ENCODE peak calls at places on chromosome 4, in six cellular contexts. T, Z, I, P, D and Y are unnamed samples.

GRCh38 chr4:177315767-177316490 is 6.3 kb downstream of the NEIL3 start:
- DNase-seq in T (no peak), Z (no peak), I (no peak), P (no peak), D (no peak), Y (no peak)

GRCh38 chr4:59091376-59092142 is 1981.4 kb upstream of the IGFBP7 start:
- DNase-seq in T (peak; percentile 45), Z (no peak), I (no peak), P (peak; percentile 45), D (peak; percentile 48), Y (no peak)

GRCh38 chr4:156685308-156685707 is 286.3 kb downstream of the PDGFC start:
- DNase-seq in T (no peak), Z (no peak), I (no peak), P (no peak), D (no peak), Y (peak; percentile 11)

GRCh38 chr4:89640620-89641366 is 196.2 kb downstream of the SNCA start:
- DNase-seq in T (peak; percentile 95), Z (peak; percentile 79), I (peak; percentile 49), P (peak; percentile 80), D (peak; percentile 95), Y (peak; percentile 74)

GRCh38 chr4:6658204-6658585 is 17.7 kb downstream of the MRFAP1 start:
- DNase-seq in T (no peak), Z (no peak), I (no peak), P (no peak), D (no peak), Y (no peak)

GRCh38 chr4:158858410-158859189 is 89.8 kb downstream of the FNIP2 start:
- DNase-seq in T (no peak), Z (no peak), I (peak; percentile 71), P (no peak), D (no peak), Y (peak; percentile 57)

GRCh38 chr4:17309567-17310268 is 202.2 kb downstream of the QDPR start:
- DNase-seq in T (no peak), Z (no peak), I (peak; percentile 37), P (no peak), D (no peak), Y (no peak)

GRCh38 chr4:176492648-176493302 is 173.0 kb downstream of the SPCS3 start:
- DNase-seq in T (no peak), Z (no peak), I (peak; percentile 34), P (no peak), D (no peak), Y (peak; percentile 52)

GRCh38 chr4:78331186-78331585 is 220.4 kb upstream of the ANXA3 start:
- DNase-seq in T (peak; percentile 49), Z (no peak), I (no peak), P (no peak), D (no peak), Y (no peak)

GRCh38 chr4:168960716-168961115 is 49.3 kb downstream of the CBR4 start:
- DNase-seq in T (no peak), Z (no peak), I (no peak), P (no peak), D (no peak), Y (no peak)

GRCh38 chr4:98485816-98486355 is 172.5 kb downstream of the TSPAN5 start:
- DNase-seq in T (no peak), Z (no peak), I (no peak), P (no peak), D (no peak), Y (no peak)

GRCh38 chr4:1367936-1368289 is 20.9 kb downstream of the UVSSA start:
- DNase-seq in T (no peak), Z (no peak), I (no peak), P (no peak), D (no peak), Y (no peak)

GRCh38 chr4:123299212-123299651 is 97.4 kb upstream of the SPRY1 start:
- DNase-seq in T (no peak), Z (no peak), I (peak; percentile 84), P (no peak), D (no peak), Y (peak; percentile 66)

GRCh38 chr4:118823471-118823870 is 12.5 kb downstream of the SEC24D start:
- DNase-seq in T (no peak), Z (no peak), I (no peak), P (no peak), D (no peak), Y (no peak)

GRCh38 chr4:98568896-98569663 is 89.3 kb downstream of the TSPAN5 start:
- DNase-seq in T (no peak), Z (no peak), I (no peak), P (no peak), D (no peak), Y (no peak)

GRCh38 chr4:156248921-156249320 is 295.3 kb upstream of the CTSO start:
- DNase-seq in T (no peak), Z (no peak), I (no peak), P (no peak), D (no peak), Y (no peak)

GRCh38 chr4:33381806-33382205 is 2661.6 kb downstream of the PCDH7 start:
- DNase-seq in T (no peak), Z (no peak), I (no peak), P (no peak), D (no peak), Y (no peak)

GRCh38 chr4:77308843-77309242 is 151.8 kb downstream of the CCNG2 start:
- DNase-seq in T (peak; percentile 76), Z (peak; percentile 9), I (peak; percentile 35), P (no peak), D (no peak), Y (peak; percentile 35)

GRCh38 chr4:25133132-25133531 is 27.1 kb downstream of the SEPSECS start:
- DNase-seq in T (no peak), Z (no peak), I (no peak), P (no peak), D (no peak), Y (no peak)

GRCh38 chr4:152454398-152455011 is 81.4 kb downstream of the FBXW7 start:
- DNase-seq in T (no peak), Z (no peak), I (peak; percentile 46), P (no peak), D (no peak), Y (peak; percentile 49)

GRCh38 chr4:14259926-14260325 is 632.4 kb upstream of the BOD1L1 start:
- DNase-seq in T (no peak), Z (no peak), I (no peak), P (no peak), D (no peak), Y (no peak)

GRCh38 chr4:168019019-168019651 is 73.2 kb upstream of the ANXA10 start:
- DNase-seq in T (no peak), Z (no peak), I (peak; percentile 61), P (no peak), D (no peak), Y (no peak)

GRCh38 chr4:6844986-6845385 is 62.5 kb downstream of the KIAA0232 start:
- DNase-seq in T (peak; percentile 56), Z (no peak), I (no peak), P (no peak), D (no peak), Y (no peak)

GRCh38 chr4:20192754-20193521 is 58.8 kb upstream of the SLIT2 start:
- DNase-seq in T (no peak), Z (no peak), I (peak; percentile 59), P (no peak), D (no peak), Y (no peak)

GRCh38 chr4:159564615-159565014 is 461.7 kb downstream of the RAPGEF2 start:
- DNase-seq in T (no peak), Z (no peak), I (no peak), P (no peak), D (no peak), Y (no peak)

DNA sequence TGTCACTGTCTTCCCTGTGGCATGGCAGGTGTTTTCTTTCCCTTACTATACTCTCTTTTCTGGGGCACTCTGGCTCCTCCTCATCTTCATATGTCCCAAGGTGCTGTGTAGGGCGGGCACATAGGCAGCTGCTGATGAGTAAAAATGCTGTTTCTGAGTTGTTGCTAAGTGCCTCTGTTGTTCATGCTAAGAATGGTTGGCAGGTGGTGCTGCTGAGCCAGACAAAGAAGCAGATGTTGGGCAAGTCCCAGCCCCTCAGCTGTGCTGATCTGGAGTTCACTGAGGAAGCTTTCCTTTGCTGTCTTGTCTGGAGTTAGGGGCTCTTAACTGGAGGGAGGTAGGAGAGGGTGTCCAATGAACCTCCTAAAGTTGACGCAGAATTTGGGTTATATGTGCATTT is 40.6 kb downstream of the HADH start:
- DNase-seq in T (peak; percentile 76), Z (peak; percentile 46), I (peak; percentile 76), P (no peak), D (peak; percentile 72), Y (peak; percentile 82)
- H2BK15ac ChIP-seq in T (no peak overlapping the region), Z (no peak overlapping the region), I (no peak overlapping the region), P (no peak overlapping the region), D (no peak overlapping the region), Y (no peak overlapping the region)

DNA sequence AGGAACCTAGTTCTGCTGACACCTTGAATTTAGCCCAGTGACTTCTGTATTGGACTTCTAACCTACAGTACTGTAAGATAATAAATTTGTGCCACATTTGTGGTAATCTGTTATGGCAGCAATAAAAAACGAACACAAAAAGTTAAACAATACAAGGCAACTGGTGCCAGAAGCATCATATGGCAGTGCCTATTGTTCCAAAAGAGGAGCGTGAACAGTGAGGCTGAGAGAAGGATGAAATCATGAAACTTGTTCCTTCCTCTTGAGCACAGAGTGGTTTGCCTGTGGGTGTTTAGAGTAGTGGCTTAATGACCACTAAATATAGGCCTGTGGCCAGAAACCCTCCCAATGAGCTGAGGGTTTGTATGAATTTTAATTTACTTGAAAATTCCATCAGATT is 69.7 kb upstream of the PGRMC2 start:
- DNase-seq in T (no peak), Z (no peak), I (no peak), P (no peak), D (no peak), Y (no peak)
- H2AK5ac ChIP-seq in T (no peak overlapping the region), Z (no peak overlapping the region), I (peak overlapping the region; percentile 92), P (no peak overlapping the region), D (no peak overlapping the region), Y (peak overlapping the region; percentile 97)

DNA sequence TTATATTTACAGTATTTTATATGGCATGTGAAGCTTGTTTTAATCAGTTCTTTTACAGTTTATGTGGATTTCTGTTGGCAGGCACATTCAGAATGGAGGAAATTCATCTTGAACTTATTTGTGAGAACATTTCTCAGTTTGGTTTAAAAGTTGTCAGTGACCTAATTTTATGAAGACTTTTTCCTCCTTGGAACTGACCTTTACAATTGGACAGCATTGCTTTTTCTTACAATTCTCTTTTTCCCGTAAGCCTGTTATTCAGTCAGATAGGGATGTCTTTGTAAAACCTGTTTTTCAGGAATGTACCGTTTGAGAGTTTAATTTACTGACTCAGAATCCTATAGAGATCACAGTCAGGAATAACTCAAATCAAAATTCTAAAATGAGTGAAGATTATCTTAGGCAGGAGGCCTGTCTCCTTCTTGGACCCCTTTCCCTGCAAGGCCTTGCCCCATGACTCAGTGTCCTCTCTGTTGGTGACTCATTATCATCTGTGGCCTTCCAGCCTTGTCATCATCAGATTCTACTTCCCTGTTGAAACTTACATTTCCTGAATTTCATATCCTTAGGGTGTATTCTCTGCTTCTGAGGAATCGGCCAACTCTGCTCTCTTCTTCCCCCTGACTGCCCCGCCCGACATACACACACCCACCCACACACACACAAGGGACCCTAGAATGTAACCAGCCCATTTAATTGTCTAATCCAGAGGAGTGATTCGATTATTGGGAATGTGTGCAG is 99.7 kb downstream of the ARHGAP10 start:
- DNase-seq in T (peak; percentile 67), Z (no peak), I (peak; percentile 93), P (no peak), D (no peak), Y (peak; percentile 95)
- H2BK15ac ChIP-seq in T (no peak overlapping the region), Z (no peak overlapping the region), I (peak overlapping the region; percentile 37), P (no peak overlapping the region), D (no peak overlapping the region), Y (peak overlapping the region; percentile 19)

GRCh38 chr4:151319490-151319889 is 5.9 kb downstream of the SH3D19 start:
- DNase-seq in T (no peak), Z (no peak), I (no peak), P (no peak), D (no peak), Y (no peak)
- H2AK5ac ChIP-seq in T (no peak overlapping the region), Z (no peak overlapping the region), I (no peak overlapping the region), P (no peak overlapping the region), D (no peak overlapping the region), Y (no peak overlapping the region)